ENCODE peak calls at places on chromosomes 7 and 10, in four cellular contexts. E, I, T and Y are unnamed samples.

GRCh38 chr7:19674266-19674960 is 34.4 kb downstream of the POLR1F start:
- DNase-seq in E (peak), I (no peak), T (peak), Y (no peak)

GRCh38 chr7:116342125-116342524 is 131.8 kb downstream of the TES start:
- DNase-seq in E (no peak), I (no peak), T (peak), Y (no peak)

GRCh38 chr10:128928231-128928836 is 538.7 kb upstream of the MGMT start:
- DNase-seq in E (no peak), I (no peak), T (no peak), Y (no peak)

GRCh38 chr10:78969719-78970118 is 99.0 kb upstream of the ZMIZ1 start:
- DNase-seq in E (no peak), I (no peak), T (no peak), Y (no peak)

GRCh38 chr10:126844406-126844805 is 60.8 kb upstream of the DOCK1 start:
- DNase-seq in E (peak), I (no peak), T (no peak), Y (no peak)

GRCh38 chr10:77837248-77837924 is 89.2 kb downstream of the DLG5 start:
- DNase-seq in E (peak), I (peak), T (peak), Y (peak)

GRCh38 chr10:33039167-33039566 is 81.1 kb upstream of the ITGB1 start:
- DNase-seq in E (peak), I (no peak), T (no peak), Y (no peak)

GRCh38 chr7:52209658-52210057 is 825.8 kb upstream of the POM121L12 start:
- DNase-seq in E (no peak), I (no peak), T (no peak), Y (no peak)

GRCh38 chr10:15642095-15642494 is 77.6 kb downstream of the ITGA8 start:
- DNase-seq in E (peak), I (no peak), T (peak), Y (no peak)

GRCh38 chr10:124322191-124322980 is 96.3 kb downstream of the OAT start:
- DNase-seq in E (no peak), I (no peak), T (no peak), Y (peak)

GRCh38 chr7:91326516-91327209 is 62.4 kb downstream of the FZD1 start:
- DNase-seq in E (no peak), I (no peak), T (no peak), Y (no peak)

GRCh38 chr10:78578929-78579328 is 489.8 kb upstream of the ZMIZ1 start:
- DNase-seq in E (peak), I (no peak), T (no peak), Y (no peak)

GRCh38 chr10:72240371-72240770 is 24.3 kb upstream of the ASCC1 start:
- DNase-seq in E (no peak), I (no peak), T (no peak), Y (no peak)

GRCh38 chr7:81873559-81873958 is 103.7 kb upstream of the HGF start:
- DNase-seq in E (peak), I (no peak), T (peak), Y (no peak)

GRCh38 chr7:102451371-102452054 is 13.2 kb downstream of the ALKBH4 start:
- DNase-seq in E (peak), I (no peak), T (no peak), Y (peak)

GRCh38 chr7:139798892-139799291 is 21.1 kb upstream of the HIPK2 start:
- DNase-seq in E (no peak), I (no peak), T (no peak), Y (peak)

GRCh38 chr7:155234950-155235789 is 62.5 kb upstream of the INSIG1 start:
- DNase-seq in E (no peak), I (no peak), T (no peak), Y (no peak)

GRCh38 chr7:15555385-15555859 is 6.4 kb downstream of the AGMO start:
- DNase-seq in E (peak), I (no peak), T (peak), Y (no peak)

GRCh38 chr10:23158370-23158769 is 33.7 kb upstream of the PTF1A start:
- DNase-seq in E (peak), I (peak), T (peak), Y (peak)

GRCh38 chr10:4067552-4068254 is 282.7 kb upstream of the KLF6 start:
- DNase-seq in E (peak), I (no peak), T (no peak), Y (no peak)

DNA sequence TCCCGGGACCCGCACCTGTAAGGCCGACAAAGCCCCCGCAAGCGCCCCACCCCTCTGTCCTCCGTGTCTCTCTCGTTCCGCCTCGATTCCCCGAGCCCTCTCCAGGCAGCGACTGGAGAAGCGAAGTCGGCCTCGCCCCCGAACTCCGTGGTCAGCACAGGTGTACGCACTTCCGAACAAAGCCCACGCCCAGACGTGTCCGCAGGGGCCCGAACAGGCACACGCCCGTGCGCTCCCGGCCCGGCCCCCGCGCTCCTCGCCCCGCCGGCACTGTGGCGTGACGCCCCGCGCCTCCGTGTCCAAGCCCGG is 758 bp downstream of the NRCAM start:
- DNase-seq in E (no peak), I (no peak), T (no peak), Y (no peak)
- H3K9ac ChIP-seq in E (peak), I (peak), T (peak), Y (peak)

GRCh38 chr7:105693576-105693975 is 112.3 kb upstream of the EFCAB10 start:
- DNase-seq in E (no peak), I (no peak), T (no peak), Y (no peak)

GRCh38 chr7:105690286-105690915 is 109.1 kb upstream of the EFCAB10 start:
- DNase-seq in E (no peak), I (no peak), T (no peak), Y (peak)

GRCh38 chr7:105689093-105689819 is 108.0 kb upstream of the EFCAB10 start:
- DNase-seq in E (no peak), I (no peak), T (no peak), Y (peak)

GRCh38 chr7:105691029-105691691 is 109.9 kb upstream of the EFCAB10 start:
- DNase-seq in E (peak), I (no peak), T (peak), Y (peak)

GRCh38 chr7:105691692-105692564 is 110.6 kb upstream of the EFCAB10 start:
- DNase-seq in E (peak), I (no peak), T (peak), Y (peak)
- H3K4me3 ChIP-seq in E (peak), I (no peak), T (peak), Y (peak)

GRCh38 chr7:87413029-87413428 is 62.5 kb downstream of the ABCB4 start:
- DNase-seq in E (peak), I (no peak), T (peak), Y (no peak)

GRCh38 chr7:87411186-87411585 is 64.3 kb downstream of the ABCB4 start:
- DNase-seq in E (peak), I (no peak), T (peak), Y (no peak)

GRCh38 chr7:87413951-87414381 is 61.5 kb downstream of the ABCB4 start:
- DNase-seq in E (peak), I (peak), T (peak), Y (no peak)

GRCh38 chr7:87416682-87417587 is 58.5 kb downstream of the ABCB4 start:
- DNase-seq in E (peak), I (peak), T (peak), Y (peak)

DNA sequence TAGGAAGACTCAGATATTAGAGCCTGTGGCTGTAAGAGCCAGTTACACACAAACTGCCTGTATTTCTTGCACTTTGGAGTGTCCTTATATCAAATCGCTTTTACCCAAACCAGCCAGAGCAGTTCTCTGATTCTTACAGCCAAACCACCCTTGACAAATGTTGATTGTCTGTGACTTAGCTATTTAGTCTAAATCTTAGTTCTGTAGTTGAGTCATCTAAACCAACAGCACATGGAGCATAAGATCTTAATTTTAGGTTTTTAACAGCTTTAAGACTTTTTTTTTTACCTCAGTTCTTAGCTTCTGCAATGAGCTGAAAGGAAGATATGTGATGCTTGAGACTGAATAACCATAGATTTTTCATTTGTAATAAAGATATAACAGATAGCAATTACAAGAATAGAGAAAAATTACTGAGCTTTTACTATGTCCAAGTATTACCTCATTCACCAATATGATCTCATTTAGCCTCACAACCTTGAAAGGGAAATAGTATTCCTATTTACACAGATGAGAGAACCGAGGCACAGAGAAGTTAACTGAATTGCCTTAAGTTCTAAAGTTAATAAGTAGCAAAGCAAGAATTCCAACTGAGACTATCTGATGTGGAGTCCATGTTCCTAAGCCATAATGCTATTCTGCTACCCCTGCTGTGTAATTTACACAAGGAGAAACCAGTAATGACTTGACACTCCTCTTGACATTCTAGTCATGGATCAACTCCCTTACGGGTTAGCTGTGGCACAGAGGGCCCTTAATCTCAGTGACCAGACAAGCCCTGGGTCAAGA is 60.9 kb downstream of the ABCB4 start:
- DNase-seq in E (peak), I (no peak), T (peak), Y (no peak)
- H3K9ac ChIP-seq in E (peak), I (no peak), T (no peak), Y (no peak)

GRCh38 chr7:121102619-121103018 is 114.1 kb downstream of the CPED1 start:
- DNase-seq in E (no peak), I (no peak), T (no peak), Y (peak)
- H3K4me3 ChIP-seq in E (no peak), I (no peak), T (no peak), Y (no peak)

GRCh38 chr10:70448236-70448635 is 6.8 kb upstream of the NODAL start:
- DNase-seq in E (no peak), I (no peak), T (no peak), Y (no peak)
- H3K9ac ChIP-seq in E (no peak), I (no peak), T (no peak), Y (no peak)

GRCh38 chr10:110076559-110077318 is 69.0 kb downstream of the ADD3 start:
- DNase-seq in E (peak), I (no peak), T (peak), Y (no peak)
- H3K4me3 ChIP-seq in E (peak), I (no peak), T (peak), Y (no peak)

GRCh38 chr7:16753102-16753931 is at the start of gene TSPAN13:
- DNase-seq in E (peak), I (peak), T (peak), Y (peak)

GRCh38 chr7:16755397-16755796 is 1.8 kb downstream of the TSPAN13 start:
- DNase-seq in E (peak), I (no peak), T (peak), Y (no peak)

GRCh38 chr7:16753932-16754571 is 497 bp downstream of the TSPAN13 start:
- DNase-seq in E (peak), I (peak), T (peak), Y (peak)

GRCh38 chr7:16758634-16759602 is 5.4 kb downstream of the TSPAN13 start:
- DNase-seq in E (no peak), I (no peak), T (no peak), Y (no peak)

DNA sequence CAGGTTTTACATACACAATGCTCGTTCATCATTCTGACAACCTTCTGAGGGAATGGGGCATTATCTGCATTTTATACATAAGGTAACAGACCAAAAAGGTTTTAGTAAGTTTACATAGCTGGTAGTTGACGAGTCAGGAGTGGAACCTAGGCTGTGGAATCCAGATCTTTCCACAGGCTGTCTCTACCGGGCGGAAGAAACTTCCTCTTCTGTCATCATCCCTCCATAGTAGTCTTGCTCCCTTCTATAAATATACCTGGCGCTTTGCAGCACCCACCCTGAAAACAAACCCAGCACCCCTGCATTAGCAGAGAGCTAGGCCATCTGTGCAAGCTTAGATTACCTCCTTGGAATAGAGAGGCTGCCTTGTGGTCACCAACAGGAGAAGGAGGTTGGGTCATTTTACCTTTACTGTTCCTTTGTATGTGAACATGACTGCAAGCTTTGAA is 1.3 kb downstream of the TSPAN13 start:
- DNase-seq in E (peak), I (no peak), T (no peak), Y (no peak)
- H3K9ac ChIP-seq in E (no peak), I (no peak), T (no peak), Y (peak)